ENCODE peak calls at places on chromosome 14, in ten cellular contexts. J is cardiac muscle cell, L is AG04449, X is BE2C, U is A549, T is adrenal gland, M is mammary epithelial cell, F is esophagus squamous epithelium, D is epithelial cell of esophagus, R is ascending aorta. B is an unnamed sample.

GRCh38 chr14:29584992-29585391 is 342.7 kb downstream of the PRKD1 start:
- DNase-seq in X (no peak), U (peak), M (no peak), L (peak), D (no peak), R (peak), J (peak), T (peak), F (no peak), B (peak)

GRCh38 chr14:28754209-28754985 is 12.2 kb upstream of the FOXG1 start:
- DNase-seq in U (peak), J (peak), D (peak), M (peak), R (no peak), T (peak), X (peak), F (no peak), L (no peak), B (no peak)

GRCh38 chr14:49617846-49618519 is 2.4 kb downstream of the RPL36AL start:
- DNase-seq in L (no peak), D (no peak), X (no peak), M (no peak), F (no peak), J (no peak), U (no peak), T (no peak), R (no peak), B (no peak)

GRCh38 chr14:95896628-95897027 is 20.0 kb downstream of the TUNAR start:
- DNase-seq in X (no peak), J (no peak), T (no peak), L (no peak), D (no peak), M (no peak), U (no peak), R (no peak), F (no peak), B (no peak)

GRCh38 chr14:64720190-64720589 is 16.0 kb downstream of the PLEKHG3 start:
- DNase-seq in J (no peak), D (peak), F (no peak), M (peak), R (peak), L (peak), X (no peak), U (peak), T (no peak), B (no peak)

GRCh38 chr14:59461891-59462290 is 3.3 kb downstream of the GPR135 start:
- DNase-seq in R (no peak), X (no peak), T (no peak), J (no peak), U (no peak), M (no peak), D (peak), L (no peak), F (no peak), B (no peak)

GRCh38 chr14:97477353-97477752 is 680.2 kb downstream of the VRK1 start:
- DNase-seq in T (no peak), U (no peak), M (no peak), F (no peak), D (no peak), R (no peak), X (no peak), J (no peak), L (no peak), B (no peak)

GRCh38 chr14:57833304-57833703 is 32.6 kb downstream of the SLC35F4 start:
- DNase-seq in J (peak), D (peak), U (peak), X (no peak), M (peak), R (peak), T (peak), F (no peak), L (peak), B (no peak)

GRCh38 chr14:102209224-102209966 is 69.7 kb downstream of the WDR20 start:
- DNase-seq in M (no peak), R (no peak), J (peak), T (peak), X (peak), F (no peak), U (peak), L (no peak), D (peak), B (no peak)

GRCh38 chr14:45198551-45198950 is 54.5 kb downstream of the MIS18BP1 start:
- DNase-seq in D (peak), U (no peak), F (no peak), M (peak), J (peak), X (no peak), L (no peak), T (no peak), R (no peak), B (no peak)

GRCh38 chr14:92531151-92531873 is 17.7 kb downstream of the RIN3 start:
- DNase-seq in R (no peak), M (no peak), L (no peak), T (no peak), J (no peak), X (no peak), U (no peak), D (no peak), F (no peak), B (no peak)

DNA sequence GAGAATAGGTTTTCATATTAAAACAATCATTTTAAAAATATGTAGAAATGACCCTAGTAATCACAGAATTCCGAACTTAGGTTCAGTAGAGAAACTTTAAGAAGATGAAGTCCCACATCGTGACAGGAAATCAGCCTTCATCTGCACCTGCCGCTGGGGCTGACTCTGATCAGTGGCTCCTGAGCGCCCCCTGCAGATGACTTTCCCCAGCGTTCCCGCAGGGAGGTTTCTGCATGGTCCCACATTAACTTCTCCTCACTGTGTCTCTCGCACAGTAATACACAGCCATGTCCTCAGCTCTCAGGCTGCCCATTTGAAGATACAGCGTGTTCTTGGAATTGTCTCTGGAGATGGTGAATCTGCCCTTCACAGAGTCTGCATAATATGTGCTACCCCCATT is 1131.1 kb downstream of the TMEM121 start:
- DNase-seq in T (no peak), F (no peak), D (no peak), M (no peak), L (no peak), U (no peak), R (no peak), J (no peak), X (no peak), B (no peak)
- TF ChIP-seq CTCF in T (no peak), F (no peak), D (no peak), M (peak), L (no peak), U (no peak), R (no peak), J (no peak), X (peak), B (no peak)

GRCh38 chr14:24369907-24370687 is 2.1 kb downstream of the NFATC4 start:
- DNase-seq in M (no peak), D (no peak), L (no peak), U (no peak), F (no peak), X (no peak), R (no peak), T (peak), J (no peak), B (peak)
- H3K4me3 ChIP-seq in M (no peak), D (no peak), L (peak), U (no peak), F (no peak), X (no peak), R (no peak), T (no peak), J (no peak), B (no peak)

GRCh38 chr14:23951590-23952143 is 1.9 kb upstream of the DHRS4 start:
- DNase-seq in M (no peak), J (no peak), D (no peak), X (no peak), R (no peak), L (no peak), F (no peak), U (no peak), T (no peak), B (no peak)
- TF ChIP-seq CTCF in M (no peak), J (peak), D (no peak), X (peak), R (no peak), L (no peak), F (no peak), U (no peak), T (no peak), B (no peak)

DNA sequence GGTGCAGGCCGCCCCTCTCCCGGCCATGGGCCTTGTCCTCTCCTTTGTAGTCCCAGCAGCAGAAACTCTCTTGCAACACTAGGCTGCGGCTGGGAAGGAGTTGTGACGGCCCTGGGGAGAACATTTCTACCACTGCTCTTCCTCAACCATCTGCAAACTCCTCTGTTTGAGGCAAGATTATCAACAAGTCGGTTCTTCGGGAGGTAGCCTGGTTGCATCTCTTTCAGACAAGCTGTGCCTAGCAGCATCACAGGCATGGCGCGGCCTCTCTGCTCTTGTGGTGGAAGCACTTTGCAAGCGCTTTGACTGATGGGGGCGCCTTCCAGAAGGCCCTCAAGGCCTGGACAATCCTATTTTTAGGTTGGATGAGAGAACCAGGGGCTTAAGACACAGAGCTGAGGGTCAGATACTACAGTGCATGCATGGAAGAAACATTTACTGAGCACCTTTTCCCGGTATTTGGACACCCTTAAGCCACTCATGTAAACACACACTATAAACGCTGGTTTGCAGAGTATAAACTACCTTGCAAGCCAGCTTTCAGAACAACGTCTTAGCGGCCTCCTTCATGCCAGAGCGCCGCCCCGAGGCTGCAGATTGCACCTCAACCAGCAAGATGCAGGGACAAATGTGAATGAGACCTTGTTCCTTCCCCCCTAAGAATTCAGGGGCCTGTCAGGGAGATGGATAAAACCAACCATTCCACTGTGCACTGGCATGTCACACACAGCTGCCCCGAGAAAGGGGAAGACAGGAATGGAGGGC is 1.3 kb upstream of the PRIMA1 start:
- DNase-seq in U (no peak), X (no peak), D (no peak), M (no peak), J (no peak), T (no peak), F (no peak), R (peak), L (no peak), B (no peak)
- H3K4me3 ChIP-seq in U (peak), X (peak), D (no peak), M (no peak), J (peak), T (no peak), F (peak), R (peak), L (no peak), B (no peak)

B was measured in left lung.